ENCODE peak calls at places on chromosomes 16 and 17, in seven cellular contexts. I is T-helper 17 cell, C is myocyte, V is fibroblast of pulmonary artery, K is skeletal muscle cell, Q is KG1, X is anterior cingulate cortex. S is an unnamed sample.

GRCh38 chr17:64058547-64059115 is 38.2 kb upstream of the ICAM2 start:
- DNase-seq in I (no peak), C (no peak), V (peak; percentile 66), K (no peak), Q (no peak), X (no peak), S (no peak)

GRCh38 chr17:31696184-31696602 is 162.9 kb downstream of the COPRS start:
- DNase-seq in I (no peak), C (peak; percentile 81), V (peak; percentile 84), K (peak; percentile 83), Q (no peak), X (peak; percentile 47), S (no peak)

GRCh38 chr17:40895106-40895730 is 10.2 kb upstream of the KRT20 start:
- DNase-seq in I (no peak), C (no peak), V (no peak), K (no peak), Q (no peak), X (no peak), S (no peak)

GRCh38 chr16:89174877-89175276 is 3.3 kb downstream of the CDH15 start:
- DNase-seq in I (no peak), C (peak; percentile 98), V (no peak), K (no peak), Q (no peak), X (no peak), S (no peak)

GRCh38 chr16:79008036-79008868 is 592.3 kb downstream of the MAF start:
- DNase-seq in I (no peak), C (no peak), V (no peak), K (no peak), Q (no peak), X (no peak), S (no peak)

GRCh38 chr16:58331024-58331707 is 36.3 kb upstream of the PRSS54 start:
- DNase-seq in I (no peak), C (no peak), V (no peak), K (no peak), Q (no peak), X (no peak), S (no peak)

GRCh38 chr16:68396481-68396880 is 51.8 kb downstream of the SMPD3 start:
- DNase-seq in I (peak; percentile 29), C (peak; percentile 54), V (peak; percentile 57), K (no peak), Q (no peak), X (no peak), S (peak; percentile 46)

GRCh38 chr17:36592316-36592710 is 634 bp downstream of the DHRS11 start:
- DNase-seq in I (no peak), C (peak; percentile 24), V (no peak), K (no peak), Q (no peak), X (no peak), S (no peak)

GRCh38 chr16:52976539-52977167 is 76.0 kb downstream of the CHD9NB start:
- DNase-seq in I (no peak), C (peak; percentile 26), V (peak; percentile 61), K (no peak), Q (no peak), X (no peak), S (no peak)

GRCh38 chr17:2779545-2779944 is 16.7 kb upstream of the RAP1GAP2 start:
- DNase-seq in I (no peak), C (no peak), V (no peak), K (no peak), Q (no peak), X (no peak), S (no peak)

GRCh38 chr16:30979170-30980067 is 5.6 kb upstream of the HSD3B7 start:
- DNase-seq in I (no peak), C (no peak), V (no peak), K (no peak), Q (no peak), X (no peak), S (no peak)

GRCh38 chr16:57147381-57148191 is 38.3 kb downstream of the PSME3IP1 start:
- DNase-seq in I (no peak), C (peak; percentile 47), V (peak; percentile 50), K (no peak), Q (peak; percentile 85), X (peak; percentile 27), S (no peak)

GRCh38 chr17:28272166-28272565 is 46.8 kb upstream of the TMEM97 start:
- DNase-seq in I (no peak), C (no peak), V (peak; percentile 5), K (no peak), Q (no peak), X (no peak), S (no peak)

GRCh38 chr17:58533616-58534188 is 19.3 kb upstream of the MTMR4 start:
- DNase-seq in I (no peak), C (peak; percentile 85), V (no peak), K (no peak), Q (no peak), X (no peak), S (no peak)

GRCh38 chr17:1707107-1707506 is 3.1 kb downstream of the TLCD2 start:
- DNase-seq in I (no peak), C (no peak), V (no peak), K (no peak), Q (no peak), X (no peak), S (no peak)

GRCh38 chr16:81585785-81586184 is 141.2 kb downstream of the CMIP start:
- DNase-seq in I (no peak), C (no peak), V (no peak), K (no peak), Q (no peak), X (no peak), S (no peak)

GRCh38 chr16:25587783-25588182 is 104.0 kb upstream of the HS3ST4 start:
- DNase-seq in I (no peak), C (no peak), V (no peak), K (no peak), Q (no peak), X (no peak), S (no peak)

GRCh38 chr17:40937384-40937819 is at the start of gene KRT23:
- DNase-seq in I (no peak), C (no peak), V (no peak), K (no peak), Q (no peak), X (no peak), S (no peak)

GRCh38 chr17:31327534-31328526 is 6.4 kb upstream of the EVI2A start:
- DNase-seq in I (no peak), C (peak; percentile 66), V (peak; percentile 81), K (peak; percentile 71), Q (no peak), X (no peak), S (no peak)

GRCh38 chr17:27480699-27481098 is 24.5 kb downstream of the KSR1 start:
- DNase-seq in I (no peak), C (no peak), V (no peak), K (no peak), Q (no peak), X (no peak), S (no peak)